ENCODE peak calls at places on chromosome 10, in nine cellular contexts. U is HFF-Myc; F is retina; Y is stimulated activated CD4-positive, alpha-beta T cell treated with anti-CD3 and anti-CD28 coated beads, Interleukin-15, amount 100 ng/mL, for 1 hour; G is A549; R is NCI-H69; W is effector CD4-positive, alpha-beta T cell; M is fibroblast of the aortic adventitia; I is keratinocyte. O is an unnamed sample.

GRCh38 chr10:131691481-131692090 is 209.2 kb upstream of the PPP2R2D start:
- DNase-seq in U (no peak), F (no peak), Y (no peak), G (no peak), R (no peak), W (no peak), M (no peak), I (no peak), O (no peak)

GRCh38 chr10:126233182-126233581 is 155.1 kb downstream of the ADAM12 start:
- DNase-seq in U (no peak), F (no peak), Y (no peak), G (no peak), R (no peak), W (no peak), M (no peak), I (no peak), O (no peak)

GRCh38 chr10:14016011-14016536 is 314.6 kb downstream of the FRMD4A start:
- DNase-seq in U (no peak), F (no peak), Y (no peak), G (no peak), R (no peak), W (no peak), M (peak), I (no peak), O (no peak)

GRCh38 chr10:49746626-49747302 is 15.4 kb downstream of the OGDHL start:
- DNase-seq in U (no peak), F (no peak), Y (no peak), G (no peak), R (no peak), W (no peak), M (no peak), I (no peak), O (no peak)

GRCh38 chr10:28768227-28768626 is 90.9 kb downstream of the BAMBI start:
- DNase-seq in U (no peak), F (no peak), Y (no peak), G (no peak), R (peak), W (no peak), M (no peak), I (no peak), O (no peak)

GRCh38 chr10:70722820-70723424 is 50.6 kb downstream of the ADAMTS14 start:
- DNase-seq in U (no peak), F (no peak), Y (no peak), G (peak), R (no peak), W (no peak), M (peak), I (no peak), O (no peak)

GRCh38 chr10:64505496-64505895 is 984.3 kb downstream of the REEP3 start:
- DNase-seq in U (no peak), F (no peak), Y (no peak), G (no peak), R (no peak), W (no peak), M (no peak), I (no peak), O (no peak)

GRCh38 chr10:3404381-3404780 is 231.8 kb upstream of the PITRM1 start:
- DNase-seq in U (no peak), F (no peak), Y (no peak), G (no peak), R (no peak), W (no peak), M (no peak), I (no peak), O (no peak)

GRCh38 chr10:63798599-63799498 is 277.6 kb downstream of the REEP3 start:
- DNase-seq in U (peak), F (no peak), Y (no peak), G (peak), R (no peak), W (no peak), M (peak), I (no peak), O (no peak)

GRCh38 chr10:132881186-132881920 is 61.0 kb downstream of the CFAP46 start:
- DNase-seq in U (no peak), F (no peak), Y (no peak), G (no peak), R (no peak), W (no peak), M (no peak), I (no peak), O (peak)

GRCh38 chr10:21531164-21531563 is 2.9 kb upstream of the MLLT10 start:
- DNase-seq in U (no peak), F (no peak), Y (no peak), G (peak), R (peak), W (no peak), M (no peak), I (no peak), O (no peak)

GRCh38 chr10:73060738-73061635 is 35.7 kb downstream of the P4HA1 start:
- DNase-seq in U (no peak), F (peak), Y (no peak), G (peak), R (peak), W (no peak), M (peak), I (peak), O (peak)

GRCh38 chr10:84600947-84601346 is 272.6 kb downstream of the CCSER2 start:
- DNase-seq in U (no peak), F (no peak), Y (no peak), G (no peak), R (no peak), W (no peak), M (no peak), I (no peak), O (no peak)

GRCh38 chr10:4102802-4103344 is 317.9 kb upstream of the KLF6 start:
- DNase-seq in U (no peak), F (no peak), Y (no peak), G (no peak), R (no peak), W (no peak), M (no peak), I (no peak), O (no peak)

GRCh38 chr10:119211176-119211575 is 3.8 kb downstream of the GRK5 start:
- DNase-seq in U (no peak), F (no peak), Y (no peak), G (no peak), R (no peak), W (no peak), M (peak), I (no peak), O (no peak)

GRCh38 chr10:43963793-43964425 is 315.2 kb upstream of the ZNF32 start:
- DNase-seq in U (no peak), F (no peak), Y (no peak), G (no peak), R (no peak), W (no peak), M (no peak), I (no peak), O (no peak)

GRCh38 chr10:22624289-22624738 is 90.1 kb downstream of the PIP4K2A start:
- DNase-seq in U (peak), F (no peak), Y (no peak), G (peak), R (peak), W (no peak), M (peak), I (no peak), O (peak)

GRCh38 chr10:49398000-49398861 is 2.3 kb upstream of the DRGX start:
- DNase-seq in U (no peak), F (peak), Y (peak), G (peak), R (peak), W (no peak), M (peak), I (no peak), O (peak)

GRCh38 chr10:16609195-16609594 is 87.5 kb upstream of the C1QL3 start:
- DNase-seq in U (no peak), F (no peak), Y (no peak), G (no peak), R (no peak), W (no peak), M (no peak), I (no peak), O (no peak)

GRCh38 chr10:77869626-77870420 is 56.7 kb downstream of the DLG5 start:
- DNase-seq in U (no peak), F (no peak), Y (no peak), G (no peak), R (peak), W (no peak), M (peak), I (no peak), O (no peak)

GRCh38 chr10:103765168-103765567 is 90.2 kb downstream of the SH3PXD2A start:
- DNase-seq in U (no peak), F (no peak), Y (no peak), G (no peak), R (no peak), W (no peak), M (no peak), I (no peak), O (no peak)

GRCh38 chr10:118475214-118475613 is 120.2 kb downstream of the PRLHR start:
- DNase-seq in U (no peak), F (no peak), Y (no peak), G (no peak), R (no peak), W (no peak), M (no peak), I (no peak), O (no peak)

GRCh38 chr10:49104323-49104722 is 11.0 kb downstream of the VSTM4 start:
- DNase-seq in U (no peak), F (no peak), Y (no peak), G (no peak), R (no peak), W (no peak), M (no peak), I (no peak), O (no peak)

GRCh38 chr10:46528171-46528671 is 28.2 kb downstream of the GPRIN2 start:
- DNase-seq in U (no peak), F (no peak), Y (no peak), G (no peak), R (no peak), W (no peak), M (no peak), I (no peak), O (no peak)

GRCh38 chr10:69890065-69890831 is 88.5 kb downstream of the COL13A1 start:
- DNase-seq in U (no peak), F (no peak), Y (no peak), G (no peak), R (no peak), W (no peak), M (no peak), I (no peak), O (no peak)

GRCh38 chr10:86681722-86682386 is 13.5 kb downstream of the LDB3 start:
- DNase-seq in U (no peak), F (no peak), Y (no peak), G (no peak), R (no peak), W (no peak), M (no peak), I (no peak), O (no peak)

GRCh38 chr10:67818323-67818722 is 19.7 kb downstream of the DNAJC12 start:
- DNase-seq in U (peak), F (no peak), Y (no peak), G (peak), R (peak), W (no peak), M (no peak), I (no peak), O (no peak)

GRCh38 chr10:112471878-112472487 is 25.0 kb downstream of the VTI1A start:
- DNase-seq in U (peak), F (peak), Y (no peak), G (peak), R (peak), W (no peak), M (peak), I (no peak), O (no peak)

O was measured in naive thymus-derived CD8-positive, alpha-beta T cell.